ENCODE peak calls at places on chromosomes 12 and 14, in eight cellular contexts. X is AG04450, H is Calu3, S is caudate nucleus, W is NCI-H146, D is adrenal gland, T is sciatic nerve, N is memory B cell. P is an unnamed sample.

GRCh38 chr12:56931474-56931978 is 2.7 kb downstream of the SDR9C7 start:
- DNase-seq in S (no peak), W (no peak), H (no peak), D (no peak), N (no peak), T (no peak), X (peak; percentile 34), P (no peak)

GRCh38 chr14:52852810-52853521 is 61.6 kb upstream of the GNPNAT1 start:
- DNase-seq in W (peak; percentile 68), H (no peak), T (no peak), N (no peak), X (no peak), D (no peak), S (no peak), P (no peak)

GRCh38 chr12:82687020-82687951 is 580 bp downstream of the TMTC2 start:
- DNase-seq in X (no peak), T (peak; percentile 60), S (no peak), N (peak; percentile 41), W (peak; percentile 76), H (peak; percentile 77), D (peak; percentile 38), P (peak; percentile 65)

GRCh38 chr12:123944696-123945095 is 27.9 kb downstream of the CCDC92 start:
- DNase-seq in W (no peak), T (no peak), N (no peak), H (no peak), D (no peak), S (no peak), X (no peak), P (no peak)

GRCh38 chr14:93018401-93018800 is 95.5 kb downstream of the CHGA start:
- DNase-seq in D (no peak), S (no peak), X (no peak), T (no peak), W (no peak), N (no peak), H (no peak), P (no peak)

GRCh38 chr12:76505050-76505449 is 54.5 kb downstream of the OSBPL8 start:
- DNase-seq in H (no peak), D (no peak), X (no peak), W (no peak), T (no peak), S (no peak), N (no peak), P (no peak)

GRCh38 chr12:50934981-50935807 is 17.1 kb upstream of the HIGD1C start:
- DNase-seq in T (no peak), X (peak; percentile 26), W (no peak), N (no peak), S (no peak), D (no peak), H (no peak), P (no peak)

GRCh38 chr14:42316746-42317145 is 710.1 kb downstream of the LRFN5 start:
- DNase-seq in H (no peak), T (no peak), N (no peak), D (no peak), W (peak; percentile 81), S (no peak), X (no peak), P (no peak)

GRCh38 chr12:43098766-43099550 is 453.0 kb downstream of the ADAMTS20 start:
- DNase-seq in D (no peak), H (no peak), N (no peak), T (no peak), S (no peak), W (no peak), X (no peak), P (no peak)

GRCh38 chr12:59382678-59383425 is 213.0 kb upstream of the SLC16A7 start:
- DNase-seq in D (no peak), X (no peak), H (no peak), S (no peak), T (no peak), W (no peak), N (no peak), P (no peak)

GRCh38 chr14:58947816-58948440 is 240.5 kb upstream of the DAAM1 start:
- DNase-seq in N (no peak), S (no peak), D (no peak), H (no peak), W (peak; percentile 31), T (no peak), X (no peak), P (no peak)

GRCh38 chr14:75559451-75560187 is 18.8 kb upstream of the FLVCR2 start:
- DNase-seq in N (no peak), W (no peak), S (no peak), D (peak; percentile 35), X (no peak), H (peak; percentile 62), T (no peak), P (no peak)

GRCh38 chr12:108576660-108577234 is 14.4 kb downstream of the ISCU start:
- DNase-seq in H (no peak), D (no peak), X (no peak), N (no peak), W (no peak), T (peak; percentile 28), S (no peak), P (peak; percentile 20)

GRCh38 chr14:55354500-55354899 is 57.1 kb downstream of the ATG14 start:
- DNase-seq in D (peak; percentile 26), H (peak; percentile 65), W (peak; percentile 74), S (no peak), T (no peak), N (peak; percentile 37), X (no peak), P (no peak)

GRCh38 chr12:130456375-130457199 is 118.9 kb downstream of the PIWIL1 start:
- DNase-seq in N (no peak), T (no peak), X (no peak), S (no peak), H (no peak), D (no peak), W (no peak), P (no peak)

GRCh38 chr14:22549981-22550670 is 38.9 kb downstream of the DAD1 start:
- DNase-seq in T (no peak), H (no peak), D (no peak), S (no peak), X (peak; percentile 16), N (no peak), W (no peak), P (no peak)

GRCh38 chr12:2172486-2173214 is 119.9 kb downstream of the CACNA1C start:
- DNase-seq in H (no peak), N (no peak), W (no peak), X (no peak), T (no peak), S (no peak), D (no peak), P (no peak)

GRCh38 chr14:64645220-64645891 is 58.9 kb upstream of the PLEKHG3 start:
- DNase-seq in D (peak; percentile 30), T (peak; percentile 63), W (peak; percentile 36), H (no peak), X (peak; percentile 89), S (no peak), N (no peak), P (no peak)

GRCh38 chr14:75861161-75861621 is 120.6 kb downstream of the TGFB3 start:
- DNase-seq in D (no peak), H (no peak), S (no peak), W (no peak), X (peak; percentile 34), T (no peak), N (no peak), P (no peak)

GRCh38 chr14:76133103-76133502 is 18.6 kb upstream of the GPATCH2L start:
- DNase-seq in H (peak; percentile 19), W (no peak), N (no peak), X (no peak), T (no peak), D (no peak), S (no peak), P (no peak)

GRCh38 chr12:20096430-20096829 is 271.9 kb upstream of the PDE3A start:
- DNase-seq in D (no peak), N (no peak), S (no peak), X (no peak), H (no peak), T (no peak), W (no peak), P (no peak)

GRCh38 chr14:31263485-31264133 is 56.0 kb upstream of the HECTD1 start:
- DNase-seq in H (peak; percentile 83), D (peak; percentile 84), X (peak; percentile 99), N (no peak), W (no peak), S (no peak), T (no peak), P (peak; percentile 80)

GRCh38 chr12:115871714-115872113 is 405.8 kb downstream of the MED13L start:
- DNase-seq in S (no peak), N (no peak), W (no peak), H (peak; percentile 29), X (no peak), D (no peak), T (no peak), P (no peak)

GRCh38 chr12:130336723-130337475 is 788 bp upstream of the PIWIL1 start:
- DNase-seq in X (no peak), W (peak; percentile 94), T (no peak), N (no peak), D (no peak), S (no peak), H (no peak), P (no peak)

GRCh38 chr14:54342806-54343205 is 54.0 kb upstream of the CDKN3 start:
- DNase-seq in S (no peak), N (no peak), H (no peak), T (no peak), X (no peak), D (no peak), W (no peak), P (no peak)

GRCh38 chr12:95248604-95249355 is 31.2 kb downstream of the VEZT start:
- DNase-seq in S (no peak), H (no peak), N (no peak), T (no peak), D (no peak), X (peak; percentile 29), W (no peak), P (no peak)

GRCh38 chr14:98408713-98409112 is 863.3 kb downstream of the BCL11B start:
- DNase-seq in W (no peak), H (no peak), N (no peak), D (no peak), X (no peak), S (no peak), T (no peak), P (no peak)